ENCODE peak calls at places on chromosomes 2 and 18, in five cellular contexts. One of them, this sample, is unnamed.

GRCh38 chr2:191325651-191326365 is 80.6 kb downstream of the MYO1B start:
- DNase-seq in NCI-H1105: no peak
- DNase-seq in activated CD8-positive, alpha-beta memory T cell treated with anti-CD3 and anti-CD28 coated beads, Interleukin-2, amount 50 U/mL, for 48 hours: no peak
- DNase-seq in activated T-cell treated with anti-CD3 and anti-CD28 coated beads, Interleukin-2, amount 50 U/mL, for 24 hours: no peak
- DNase-seq in NCI-H1436: no peak
- DNase-seq in this sample: no peak

GRCh38 chr2:58984731-58985130 is 743.6 kb upstream of the FANCL start:
- DNase-seq in activated T-cell treated with anti-CD3 and anti-CD28 coated beads, Interleukin-2, amount 50 U/mL, for 24 hours: no peak
- DNase-seq in activated CD8-positive, alpha-beta memory T cell treated with anti-CD3 and anti-CD28 coated beads, Interleukin-2, amount 50 U/mL, for 48 hours: no peak
- DNase-seq in NCI-H1436: no peak
- DNase-seq in NCI-H1105: no peak
- DNase-seq in this sample: no peak

GRCh38 chr2:211157856-211158463 is 601.6 kb downstream of the CPS1 start:
- DNase-seq in NCI-H1105: peak; percentile 44
- DNase-seq in NCI-H1436: peak; percentile 59
- DNase-seq in activated T-cell treated with anti-CD3 and anti-CD28 coated beads, Interleukin-2, amount 50 U/mL, for 24 hours: peak; percentile 64
- DNase-seq in activated CD8-positive, alpha-beta memory T cell treated with anti-CD3 and anti-CD28 coated beads, Interleukin-2, amount 50 U/mL, for 48 hours: peak; percentile 87
- DNase-seq in this sample: no peak

GRCh38 chr2:86037141-86037794 is 68.4 kb downstream of the POLR1A start:
- DNase-seq in activated CD8-positive, alpha-beta memory T cell treated with anti-CD3 and anti-CD28 coated beads, Interleukin-2, amount 50 U/mL, for 48 hours: peak; percentile 75
- DNase-seq in NCI-H1436: no peak
- DNase-seq in NCI-H1105: peak; percentile 65
- DNase-seq in activated T-cell treated with anti-CD3 and anti-CD28 coated beads, Interleukin-2, amount 50 U/mL, for 24 hours: peak; percentile 70
- DNase-seq in this sample: no peak

GRCh38 chr2:71783815-71784214 is 330.5 kb downstream of the DYSF start:
- DNase-seq in activated T-cell treated with anti-CD3 and anti-CD28 coated beads, Interleukin-2, amount 50 U/mL, for 24 hours: no peak
- DNase-seq in activated CD8-positive, alpha-beta memory T cell treated with anti-CD3 and anti-CD28 coated beads, Interleukin-2, amount 50 U/mL, for 48 hours: no peak
- DNase-seq in NCI-H1436: no peak
- DNase-seq in NCI-H1105: no peak
- DNase-seq in this sample: no peak

GRCh38 chr2:130336877-130337734 is 5.6 kb upstream of the IMP4 start:
- DNase-seq in activated T-cell treated with anti-CD3 and anti-CD28 coated beads, Interleukin-2, amount 50 U/mL, for 24 hours: peak; percentile 76
- DNase-seq in NCI-H1436: peak; percentile 27
- DNase-seq in activated CD8-positive, alpha-beta memory T cell treated with anti-CD3 and anti-CD28 coated beads, Interleukin-2, amount 50 U/mL, for 48 hours: peak; percentile 90
- DNase-seq in NCI-H1105: peak; percentile 67
- DNase-seq in this sample: peak; percentile 90

GRCh38 chr2:109028280-109028679 is 39.3 kb upstream of the EDAR start:
- DNase-seq in NCI-H1436: no peak
- DNase-seq in NCI-H1105: no peak
- DNase-seq in activated T-cell treated with anti-CD3 and anti-CD28 coated beads, Interleukin-2, amount 50 U/mL, for 24 hours: no peak
- DNase-seq in activated CD8-positive, alpha-beta memory T cell treated with anti-CD3 and anti-CD28 coated beads, Interleukin-2, amount 50 U/mL, for 48 hours: no peak
- DNase-seq in this sample: no peak

GRCh38 chr2:242040303-242040655 is 170.8 kb downstream of the RTP5 start:
- DNase-seq in NCI-H1436: no peak
- DNase-seq in activated T-cell treated with anti-CD3 and anti-CD28 coated beads, Interleukin-2, amount 50 U/mL, for 24 hours: no peak
- DNase-seq in NCI-H1105: no peak
- DNase-seq in activated CD8-positive, alpha-beta memory T cell treated with anti-CD3 and anti-CD28 coated beads, Interleukin-2, amount 50 U/mL, for 48 hours: no peak
- DNase-seq in this sample: no peak

GRCh38 chr2:136384541-136385303 is 266.8 kb upstream of the CXCR4 start:
- DNase-seq in activated CD8-positive, alpha-beta memory T cell treated with anti-CD3 and anti-CD28 coated beads, Interleukin-2, amount 50 U/mL, for 48 hours: peak; percentile 56
- DNase-seq in NCI-H1436: peak; percentile 47
- DNase-seq in activated T-cell treated with anti-CD3 and anti-CD28 coated beads, Interleukin-2, amount 50 U/mL, for 24 hours: peak; percentile 46
- DNase-seq in NCI-H1105: peak; percentile 42
- DNase-seq in this sample: no peak

GRCh38 chr2:12453731-12454130 is 263.0 kb upstream of the TRIB2 start:
- DNase-seq in NCI-H1436: no peak
- DNase-seq in activated T-cell treated with anti-CD3 and anti-CD28 coated beads, Interleukin-2, amount 50 U/mL, for 24 hours: no peak
- DNase-seq in NCI-H1105: no peak
- DNase-seq in activated CD8-positive, alpha-beta memory T cell treated with anti-CD3 and anti-CD28 coated beads, Interleukin-2, amount 50 U/mL, for 48 hours: no peak
- DNase-seq in this sample: no peak

GRCh38 chr2:70202236-70202806 is 11.5 kb upstream of the C2orf42 start:
- DNase-seq in activated CD8-positive, alpha-beta memory T cell treated with anti-CD3 and anti-CD28 coated beads, Interleukin-2, amount 50 U/mL, for 48 hours: no peak
- DNase-seq in NCI-H1105: no peak
- DNase-seq in NCI-H1436: no peak
- DNase-seq in activated T-cell treated with anti-CD3 and anti-CD28 coated beads, Interleukin-2, amount 50 U/mL, for 24 hours: no peak
- DNase-seq in this sample: no peak

GRCh38 chr2:241777686-241778627 is 1.3 kb downstream of the GAL3ST2 start:
- DNase-seq in activated T-cell treated with anti-CD3 and anti-CD28 coated beads, Interleukin-2, amount 50 U/mL, for 24 hours: no peak
- DNase-seq in NCI-H1105: no peak
- DNase-seq in NCI-H1436: no peak
- DNase-seq in activated CD8-positive, alpha-beta memory T cell treated with anti-CD3 and anti-CD28 coated beads, Interleukin-2, amount 50 U/mL, for 48 hours: peak; percentile 43
- DNase-seq in this sample: peak; percentile 81

GRCh38 chr2:102622646-102623045 is 3.3 kb downstream of the SLC9A2 start:
- DNase-seq in activated CD8-positive, alpha-beta memory T cell treated with anti-CD3 and anti-CD28 coated beads, Interleukin-2, amount 50 U/mL, for 48 hours: no peak
- DNase-seq in NCI-H1105: no peak
- DNase-seq in NCI-H1436: no peak
- DNase-seq in activated T-cell treated with anti-CD3 and anti-CD28 coated beads, Interleukin-2, amount 50 U/mL, for 24 hours: no peak
- DNase-seq in this sample: no peak

GRCh38 chr2:74327627-74328026 is 15.6 kb downstream of the SLC4A5 start:
- DNase-seq in activated CD8-positive, alpha-beta memory T cell treated with anti-CD3 and anti-CD28 coated beads, Interleukin-2, amount 50 U/mL, for 48 hours: no peak
- DNase-seq in activated T-cell treated with anti-CD3 and anti-CD28 coated beads, Interleukin-2, amount 50 U/mL, for 24 hours: no peak
- DNase-seq in NCI-H1105: no peak
- DNase-seq in NCI-H1436: no peak
- DNase-seq in this sample: no peak

GRCh38 chr2:129056309-129056958 is 737.8 kb upstream of the HS6ST1 start:
- DNase-seq in NCI-H1105: no peak
- DNase-seq in activated CD8-positive, alpha-beta memory T cell treated with anti-CD3 and anti-CD28 coated beads, Interleukin-2, amount 50 U/mL, for 48 hours: no peak
- DNase-seq in activated T-cell treated with anti-CD3 and anti-CD28 coated beads, Interleukin-2, amount 50 U/mL, for 24 hours: no peak
- DNase-seq in NCI-H1436: no peak
- DNase-seq in this sample: no peak

GRCh38 chr2:26619096-26619495 is 22.1 kb downstream of the CIB4 start:
- DNase-seq in activated CD8-positive, alpha-beta memory T cell treated with anti-CD3 and anti-CD28 coated beads, Interleukin-2, amount 50 U/mL, for 48 hours: no peak
- DNase-seq in NCI-H1436: no peak
- DNase-seq in NCI-H1105: no peak
- DNase-seq in activated T-cell treated with anti-CD3 and anti-CD28 coated beads, Interleukin-2, amount 50 U/mL, for 24 hours: no peak
- DNase-seq in this sample: no peak

GRCh38 chr2:102106133-102106556 is 36.4 kb upstream of the IL1R1 start:
- DNase-seq in NCI-H1436: no peak
- DNase-seq in NCI-H1105: no peak
- DNase-seq in activated CD8-positive, alpha-beta memory T cell treated with anti-CD3 and anti-CD28 coated beads, Interleukin-2, amount 50 U/mL, for 48 hours: no peak
- DNase-seq in activated T-cell treated with anti-CD3 and anti-CD28 coated beads, Interleukin-2, amount 50 U/mL, for 24 hours: no peak
- DNase-seq in this sample: no peak

GRCh38 chr2:209368924-209369323 is 54.9 kb upstream of the MAP2 start:
- DNase-seq in NCI-H1436: no peak
- DNase-seq in activated T-cell treated with anti-CD3 and anti-CD28 coated beads, Interleukin-2, amount 50 U/mL, for 24 hours: no peak
- DNase-seq in NCI-H1105: peak; percentile 45
- DNase-seq in activated CD8-positive, alpha-beta memory T cell treated with anti-CD3 and anti-CD28 coated beads, Interleukin-2, amount 50 U/mL, for 48 hours: no peak
- DNase-seq in this sample: no peak

GRCh38 chr2:9205963-9206948 is at the start of gene ASAP2:
- DNase-seq in NCI-H1436: peak; percentile 72
- DNase-seq in activated CD8-positive, alpha-beta memory T cell treated with anti-CD3 and anti-CD28 coated beads, Interleukin-2, amount 50 U/mL, for 48 hours: peak; percentile 79
- DNase-seq in NCI-H1105: peak; percentile 59
- DNase-seq in activated T-cell treated with anti-CD3 and anti-CD28 coated beads, Interleukin-2, amount 50 U/mL, for 24 hours: peak; percentile 73
- DNase-seq in this sample: no peak

GRCh38 chr2:151720521-151720920 is 13.8 kb downstream of the NEB start:
- DNase-seq in activated CD8-positive, alpha-beta memory T cell treated with anti-CD3 and anti-CD28 coated beads, Interleukin-2, amount 50 U/mL, for 48 hours: no peak
- DNase-seq in activated T-cell treated with anti-CD3 and anti-CD28 coated beads, Interleukin-2, amount 50 U/mL, for 24 hours: no peak
- DNase-seq in NCI-H1436: no peak
- DNase-seq in NCI-H1105: no peak
- DNase-seq in this sample: no peak

GRCh38 chr18:64919971-64920370 is 771.1 kb upstream of the LINC00305 start:
- DNase-seq in activated T-cell treated with anti-CD3 and anti-CD28 coated beads, Interleukin-2, amount 50 U/mL, for 24 hours: no peak
- DNase-seq in activated CD8-positive, alpha-beta memory T cell treated with anti-CD3 and anti-CD28 coated beads, Interleukin-2, amount 50 U/mL, for 48 hours: no peak
- DNase-seq in NCI-H1436: no peak
- DNase-seq in NCI-H1105: no peak
- DNase-seq in this sample: no peak

GRCh38 chr2:67572721-67573485 is 175.8 kb downstream of the ETAA1 start:
- DNase-seq in NCI-H1105: no peak
- DNase-seq in NCI-H1436: no peak
- DNase-seq in activated CD8-positive, alpha-beta memory T cell treated with anti-CD3 and anti-CD28 coated beads, Interleukin-2, amount 50 U/mL, for 48 hours: no peak
- DNase-seq in activated T-cell treated with anti-CD3 and anti-CD28 coated beads, Interleukin-2, amount 50 U/mL, for 24 hours: no peak
- DNase-seq in this sample: no peak

GRCh38 chr2:235005603-235006259 is 53.9 kb downstream of the SH3BP4 start:
- DNase-seq in activated T-cell treated with anti-CD3 and anti-CD28 coated beads, Interleukin-2, amount 50 U/mL, for 24 hours: no peak
- DNase-seq in NCI-H1436: no peak
- DNase-seq in NCI-H1105: no peak
- DNase-seq in activated CD8-positive, alpha-beta memory T cell treated with anti-CD3 and anti-CD28 coated beads, Interleukin-2, amount 50 U/mL, for 48 hours: no peak
- DNase-seq in this sample: no peak

GRCh38 chr2:191012845-191013616 is 940 bp downstream of the STAT1 start:
- DNase-seq in NCI-H1436: no peak
- DNase-seq in activated T-cell treated with anti-CD3 and anti-CD28 coated beads, Interleukin-2, amount 50 U/mL, for 24 hours: no peak
- DNase-seq in NCI-H1105: no peak
- DNase-seq in activated CD8-positive, alpha-beta memory T cell treated with anti-CD3 and anti-CD28 coated beads, Interleukin-2, amount 50 U/mL, for 48 hours: no peak
- DNase-seq in this sample: no peak

GRCh38 chr18:56127322-56128099 is 510.9 kb downstream of the TXNL1 start:
- DNase-seq in activated CD8-positive, alpha-beta memory T cell treated with anti-CD3 and anti-CD28 coated beads, Interleukin-2, amount 50 U/mL, for 48 hours: no peak
- DNase-seq in NCI-H1105: no peak
- DNase-seq in activated T-cell treated with anti-CD3 and anti-CD28 coated beads, Interleukin-2, amount 50 U/mL, for 24 hours: no peak
- DNase-seq in NCI-H1436: no peak
- DNase-seq in this sample: no peak

GRCh38 chr2:46984642-46985476 is 69.3 kb upstream of the MCFD2 start:
- DNase-seq in activated T-cell treated with anti-CD3 and anti-CD28 coated beads, Interleukin-2, amount 50 U/mL, for 24 hours: peak; percentile 68
- DNase-seq in activated CD8-positive, alpha-beta memory T cell treated with anti-CD3 and anti-CD28 coated beads, Interleukin-2, amount 50 U/mL, for 48 hours: peak; percentile 73
- DNase-seq in NCI-H1105: no peak
- DNase-seq in NCI-H1436: no peak
- DNase-seq in this sample: peak; percentile 96

GRCh38 chr18:43271593-43272432 is 5.5 kb downstream of the SYT4 start:
- DNase-seq in NCI-H1105: peak; percentile 16
- DNase-seq in activated CD8-positive, alpha-beta memory T cell treated with anti-CD3 and anti-CD28 coated beads, Interleukin-2, amount 50 U/mL, for 48 hours: no peak
- DNase-seq in NCI-H1436: peak; percentile 12
- DNase-seq in activated T-cell treated with anti-CD3 and anti-CD28 coated beads, Interleukin-2, amount 50 U/mL, for 24 hours: no peak
- DNase-seq in this sample: no peak

GRCh38 chr2:129480790-129481189 is 498.7 kb upstream of the RAB6C start:
- DNase-seq in activated CD8-positive, alpha-beta memory T cell treated with anti-CD3 and anti-CD28 coated beads, Interleukin-2, amount 50 U/mL, for 48 hours: no peak
- DNase-seq in activated T-cell treated with anti-CD3 and anti-CD28 coated beads, Interleukin-2, amount 50 U/mL, for 24 hours: no peak
- DNase-seq in NCI-H1105: no peak
- DNase-seq in NCI-H1436: no peak
- DNase-seq in this sample: peak; percentile 70

GRCh38 chr18:61921621-61922235 is 28.9 kb upstream of the RNF152 start:
- DNase-seq in NCI-H1436: no peak
- DNase-seq in activated CD8-positive, alpha-beta memory T cell treated with anti-CD3 and anti-CD28 coated beads, Interleukin-2, amount 50 U/mL, for 48 hours: no peak
- DNase-seq in NCI-H1105: no peak
- DNase-seq in activated T-cell treated with anti-CD3 and anti-CD28 coated beads, Interleukin-2, amount 50 U/mL, for 24 hours: no peak
- DNase-seq in this sample: no peak

GRCh38 chr2:36512705-36513104 is 85.3 kb downstream of the FEZ2 start:
- DNase-seq in activated CD8-positive, alpha-beta memory T cell treated with anti-CD3 and anti-CD28 coated beads, Interleukin-2, amount 50 U/mL, for 48 hours: no peak
- DNase-seq in activated T-cell treated with anti-CD3 and anti-CD28 coated beads, Interleukin-2, amount 50 U/mL, for 24 hours: no peak
- DNase-seq in NCI-H1105: no peak
- DNase-seq in NCI-H1436: no peak
- DNase-seq in this sample: no peak

GRCh38 chr2:42407476-42407875 is 46.5 kb upstream of the COX7A2L start:
- DNase-seq in activated CD8-positive, alpha-beta memory T cell treated with anti-CD3 and anti-CD28 coated beads, Interleukin-2, amount 50 U/mL, for 48 hours: no peak
- DNase-seq in NCI-H1436: no peak
- DNase-seq in NCI-H1105: no peak
- DNase-seq in activated T-cell treated with anti-CD3 and anti-CD28 coated beads, Interleukin-2, amount 50 U/mL, for 24 hours: no peak
- DNase-seq in this sample: no peak

GRCh38 chr2:45691152-45691551 is 39.7 kb downstream of the PRKCE start:
- DNase-seq in activated CD8-positive, alpha-beta memory T cell treated with anti-CD3 and anti-CD28 coated beads, Interleukin-2, amount 50 U/mL, for 48 hours: no peak
- DNase-seq in activated T-cell treated with anti-CD3 and anti-CD28 coated beads, Interleukin-2, amount 50 U/mL, for 24 hours: no peak
- DNase-seq in NCI-H1105: no peak
- DNase-seq in NCI-H1436: no peak
- DNase-seq in this sample: no peak